ENCODE peak calls at places on chromosomes 7 and 10, in ten cellular contexts. M is AG04450; R is NCI-H345; Y is posterior vena cava; L is stimulated activated CD8-positive, alpha-beta memory T cell treated with anti-CD3 and anti-CD28 coated beads, Interleukin-2, amount 100 ng/mL, for 1 hour; F is stimulated activated naive CD4-positive, alpha-beta T cell treated with Interleukin-2 at 50 U/mL for 16 hours; S is GM13977; C is neural crest cell; G is C1 segment of cervical spinal cord; Z is effector memory CD8-positive, alpha-beta T cell. O is an unnamed sample.

GRCh38 chr10:73931767-73932624 is 21.1 kb downstream of the PLAU start:
- DNase-seq in M (no peak), R (no peak), Y (no peak), L (no peak), F (peak; percentile 55), S (peak; percentile 73), C (no peak), G (no peak), Z (peak; percentile 17), O (peak; percentile 50)

GRCh38 chr7:34156336-34156735 is 251.0 kb downstream of the BMPER start:
- DNase-seq in M (no peak), R (no peak), Y (no peak), L (no peak), F (no peak), S (no peak), C (no peak), G (no peak), Z (no peak), O (no peak)

GRCh38 chr7:17109017-17109416 is 189.4 kb upstream of the AHR start:
- DNase-seq in M (peak; percentile 32), R (no peak), Y (no peak), L (no peak), F (no peak), S (no peak), C (no peak), G (no peak), Z (no peak), O (no peak)

GRCh38 chr10:83373659-83374058 is 765.6 kb upstream of the GHITM start:
- DNase-seq in M (no peak), R (no peak), Y (no peak), L (no peak), F (no peak), S (no peak), C (no peak), G (no peak), Z (no peak), O (no peak)

GRCh38 chr10:24196426-24197039 is 12.4 kb upstream of the KIAA1217 start:
- DNase-seq in M (peak; percentile 27), R (peak; percentile 25), Y (no peak), L (peak; percentile 31), F (peak; percentile 45), S (peak; percentile 74), C (peak; percentile 91), G (no peak), Z (peak; percentile 39), O (no peak)

GRCh38 chr7:156609010-156609877 is 31.3 kb upstream of the RNF32 start:
- DNase-seq in M (no peak), R (no peak), Y (no peak), L (no peak), F (no peak), S (no peak), C (no peak), G (no peak), Z (no peak), O (no peak)

GRCh38 chr7:132577206-132578049 is 1.2 kb upstream of the PLXNA4 start:
- DNase-seq in M (no peak), R (peak; percentile 62), Y (peak; percentile 91), L (no peak), F (no peak), S (peak; percentile 50), C (peak; percentile 73), G (no peak), Z (no peak), O (no peak)

GRCh38 chr7:92161271-92161670 is 17.7 kb downstream of the LRRD1 start:
- DNase-seq in M (no peak), R (no peak), Y (no peak), L (no peak), F (no peak), S (no peak), C (no peak), G (no peak), Z (no peak), O (no peak)

GRCh38 chr10:72250666-72251065 is 23.1 kb upstream of the DDIT4 start:
- DNase-seq in M (no peak), R (no peak), Y (no peak), L (no peak), F (no peak), S (no peak), C (no peak), G (no peak), Z (no peak), O (no peak)

GRCh38 chr7:76377186-76377918 is 18.6 kb upstream of the YWHAG start:
- DNase-seq in M (no peak), R (no peak), Y (no peak), L (no peak), F (no peak), S (no peak), C (no peak), G (no peak), Z (no peak), O (no peak)

GRCh38 chr7:4076701-4077294 is 605.3 kb upstream of the FOXK1 start:
- DNase-seq in M (no peak), R (no peak), Y (no peak), L (no peak), F (no peak), S (no peak), C (no peak), G (no peak), Z (no peak), O (no peak)

GRCh38 chr7:157335991-157336382 is 817 bp upstream of the DNAJB6 start:
- DNase-seq in M (no peak), R (no peak), Y (no peak), L (no peak), F (no peak), S (no peak), C (no peak), G (no peak), Z (no peak), O (no peak)

GRCh38 chr10:115001506-115002381 is 63.7 kb downstream of the TRUB1 start:
- DNase-seq in M (no peak), R (no peak), Y (no peak), L (no peak), F (no peak), S (no peak), C (no peak), G (no peak), Z (no peak), O (peak; percentile 21)

GRCh38 chr10:22784668-22785067 is 70.3 kb upstream of the PIP4K2A start:
- DNase-seq in M (no peak), R (no peak), Y (no peak), L (no peak), F (no peak), S (no peak), C (no peak), G (no peak), Z (no peak), O (no peak)

GRCh38 chr10:102673961-102674511 is 29.8 kb downstream of the TRIM8 start:
- DNase-seq in M (no peak), R (peak; percentile 8), Y (peak; percentile 87), L (peak; percentile 38), F (peak; percentile 64), S (peak; percentile 77), C (peak; percentile 45), G (no peak), Z (peak; percentile 60), O (no peak)

GRCh38 chr10:48448796-48449195 is 142.3 kb downstream of the MAPK8 start:
- DNase-seq in M (no peak), R (no peak), Y (no peak), L (no peak), F (no peak), S (peak; percentile 29), C (no peak), G (no peak), Z (no peak), O (no peak)

GRCh38 chr10:80324086-80324485 is 32.5 kb downstream of the DYDC1 start:
- DNase-seq in M (no peak), R (no peak), Y (no peak), L (no peak), F (no peak), S (no peak), C (no peak), G (no peak), Z (no peak), O (no peak)

GRCh38 chr7:112495820-112496462 is 15.2 kb downstream of the LSMEM1 start:
- DNase-seq in M (no peak), R (peak; percentile 46), Y (no peak), L (peak; percentile 2), F (no peak), S (peak; percentile 28), C (no peak), G (no peak), Z (no peak), O (no peak)

GRCh38 chr10:42933454-42934340 is 143.2 kb upstream of the RET start:
- DNase-seq in M (no peak), R (peak; percentile 80), Y (peak; percentile 77), L (no peak), F (no peak), S (no peak), C (no peak), G (no peak), Z (no peak), O (no peak)

GRCh38 chr7:91397099-91397498 is 132.9 kb downstream of the FZD1 start:
- DNase-seq in M (no peak), R (no peak), Y (no peak), L (no peak), F (no peak), S (no peak), C (no peak), G (no peak), Z (no peak), O (no peak)

O was measured in GM12878.